ENCODE peak calls at places on chromosomes 7 and 10, in four cellular contexts. W is heart left ventricle, L is spleen, R is breast epithelium. O is an unnamed sample.

GRCh38 chr10:76037531-76037930 is 606.1 kb downstream of the LRMDA start:
- DNase-seq in W (no peak), R (no peak), L (no peak), O (no peak)

GRCh38 chr7:74030861-74031260 is 2.9 kb downstream of the ELN start:
- DNase-seq in R (no peak), L (no peak), W (no peak), O (no peak)

GRCh38 chr10:72812798-72813430 is 80.6 kb upstream of the OIT3 start:
- DNase-seq in W (no peak), R (no peak), L (no peak), O (no peak)

GRCh38 chr10:77643795-77644468 is 6.3 kb upstream of the KCNMA1 start:
- DNase-seq in R (no peak), L (no peak), W (no peak), O (no peak)

GRCh38 chr7:159126496-159127345 is 17.9 kb downstream of the VIPR2 start:
- DNase-seq in L (peak), R (no peak), W (no peak), O (no peak)

GRCh38 chr10:71795248-71795647 is 21.9 kb upstream of the VSIR start:
- DNase-seq in W (no peak), L (no peak), R (no peak), O (no peak)

GRCh38 chr7:139775829-139776266 is 1.9 kb downstream of the HIPK2 start:
- DNase-seq in L (no peak), R (no peak), W (peak), O (no peak)

GRCh38 chr10:30052062-30052461 is 7.3 kb downstream of the JCAD start:
- DNase-seq in W (no peak), R (no peak), L (no peak), O (no peak)

GRCh38 chr10:77234599-77234998 is 403.0 kb downstream of the KCNMA1 start:
- DNase-seq in R (no peak), L (no peak), W (no peak), O (no peak)

GRCh38 chr7:132485600-132486594 is 90.4 kb downstream of the PLXNA4 start:
- DNase-seq in W (peak), R (no peak), L (no peak), O (no peak)

GRCh38 chr7:64875658-64876406 is 27.2 kb upstream of the ZNF273 start:
- DNase-seq in R (no peak), W (no peak), L (no peak), O (no peak)

GRCh38 chr7:128876127-128876526 is 13.5 kb downstream of the ATP6V1F start:
- DNase-seq in R (no peak), W (no peak), L (peak), O (no peak)

GRCh38 chr10:80253266-80253962 is 36.0 kb downstream of the MAT1A start:
- DNase-seq in W (no peak), L (no peak), R (no peak), O (no peak)

GRCh38 chr7:45700556-45700955 is 126.4 kb downstream of the ADCY1 start:
- DNase-seq in L (peak), W (no peak), R (peak), O (no peak)

GRCh38 chr7:142785841-142786250 is 15.1 kb downstream of the PRSS2 start:
- DNase-seq in W (no peak), L (peak), R (no peak), O (no peak)
- TF ChIP-seq POLR2A in W (no peak), L (no peak), R (no peak), O (no peak)

GRCh38 chr7:114922652-114923402 is 933 bp downstream of the MDFIC start:
- DNase-seq in W (peak), R (no peak), L (peak), O (no peak)
- TF ChIP-seq POLR2A in W (no peak), R (no peak), L (peak), O (no peak)

GRCh38 chr7:36215017-36215621 is 62.1 kb downstream of the EEPD1 start:
- DNase-seq in W (no peak), R (no peak), L (no peak), O (no peak)
- TF ChIP-seq POLR2A in W (no peak), R (no peak), L (no peak), O (no peak)

GRCh38 chr7:518630-519428 is 817 bp downstream of the PDGFA start:
- DNase-seq in R (peak), W (peak), L (no peak), O (no peak)
- TF ChIP-seq POLR2A in R (peak), W (no peak), L (peak), O (no peak)

GRCh38 chr10:99983280-99983988 is 26.3 kb downstream of the DNMBP start:
- DNase-seq in L (no peak), W (peak), R (no peak), O (no peak)
- TF ChIP-seq POLR2A in L (peak), W (no peak), R (no peak), O (no peak)